ENCODE peak calls at places on chromosome 1, in eight cellular contexts. L, S, X, W, K, Q, M and N are unnamed samples. For H3K4me1, the result is how much of the 10 kb centered on the place peaks cover.

GRCh38 chr1:205317311-205317917 is 4.1 kb downstream of the NUAK2 start:
- DNase-seq in X (peak), M (peak), W (peak), L (peak), S (peak), Q (peak), K (peak), N (no peak)

GRCh38 chr1:226577401-226578180 is 29.0 kb downstream of the STUM start:
- DNase-seq in L (no peak), W (no peak), X (no peak), M (no peak), S (peak), K (no peak), Q (no peak), N (no peak)

GRCh38 chr1:163170975-163171676 is 31.6 kb downstream of the RGS5 start:
- DNase-seq in K (no peak), Q (no peak), W (no peak), M (no peak), L (no peak), S (no peak), X (no peak), N (no peak)

GRCh38 chr1:219526074-219526473 is 86.8 kb downstream of the ZC3H11B start:
- DNase-seq in W (no peak), S (no peak), Q (no peak), X (no peak), K (no peak), L (no peak), M (no peak), N (no peak)

GRCh38 chr1:194105381-194105780 is 919.0 kb upstream of the B3GALT2 start:
- DNase-seq in K (no peak), L (no peak), Q (no peak), X (no peak), S (no peak), M (no peak), W (no peak), N (no peak)

GRCh38 chr1:28450561-28450960 is 55.3 kb upstream of the RCC1 start:
- DNase-seq in L (no peak), M (no peak), X (no peak), Q (no peak), K (no peak), W (no peak), S (no peak), N (no peak)

GRCh38 chr1:81613803-81614202 is 186.9 kb upstream of the ADGRL2 start:
- DNase-seq in Q (no peak), X (no peak), W (no peak), S (no peak), M (no peak), K (no peak), L (no peak), N (no peak)

GRCh38 chr1:221887091-221887746 is 145.3 kb upstream of the DUSP10 start:
- DNase-seq in X (peak), L (peak), M (no peak), K (peak), W (peak), Q (peak), S (peak), N (no peak)

GRCh38 chr1:84327830-84328229 is 26.3 kb downstream of the SAMD13 start:
- DNase-seq in W (no peak), K (no peak), X (no peak), S (no peak), M (no peak), L (no peak), Q (no peak), N (no peak)

GRCh38 chr1:150981805-150982712 is at the start of gene ANXA9:
- DNase-seq in M (peak), S (no peak), W (no peak), Q (no peak), K (peak), X (peak), L (peak), N (no peak)

GRCh38 chr1:41655632-41656031 is 171.1 kb upstream of the EDN2 start:
- DNase-seq in K (no peak), M (no peak), S (no peak), W (no peak), Q (no peak), X (no peak), L (peak), N (no peak)

GRCh38 chr1:117093091-117093534 is 28.4 kb downstream of the TRIM45 start:
- DNase-seq in S (no peak), K (peak), X (peak), L (no peak), W (peak), Q (no peak), M (peak), N (no peak)

GRCh38 chr1:111720977-111721670 is 18.1 kb downstream of the INKA2 start:
- DNase-seq in K (no peak), X (no peak), S (no peak), M (no peak), W (no peak), Q (no peak), L (no peak), N (no peak)

GRCh38 chr1:44717196-44717595 is 13.8 kb downstream of the RNU5D-1 start:
- DNase-seq in M (no peak), W (no peak), X (no peak), S (no peak), Q (no peak), K (no peak), L (no peak), N (no peak)

GRCh38 chr1:55965981-55966461 is 613.3 kb downstream of the PLPP3 start:
- DNase-seq in M (no peak), K (no peak), W (no peak), S (no peak), Q (no peak), X (no peak), L (no peak), N (no peak)

GRCh38 chr1:216903389-216903754 is 180.1 kb upstream of the ESRRG start:
- DNase-seq in S (no peak), L (no peak), X (no peak), K (no peak), M (no peak), Q (no peak), W (no peak), N (no peak)

GRCh38 chr1:11333631-11334030 is 60.6 kb downstream of the UBIAD1 start:
- DNase-seq in L (no peak), X (no peak), M (no peak), K (no peak), Q (no peak), S (no peak), W (no peak), N (no peak)

GRCh38 chr1:165597883-165598675 is 33.0 kb upstream of the MGST3 start:
- DNase-seq in M (peak), X (peak), L (peak), Q (peak), S (peak), K (peak), W (peak), N (peak)

GRCh38 chr1:38991638-38992449 is 768 bp downstream of the AKIRIN1 start:
- DNase-seq in L (peak), K (peak), Q (peak), S (peak), X (peak), M (peak), W (peak), N (no peak)

GRCh38 chr1:169486281-169486904 is 649 bp upstream of the SLC19A2 start:
- DNase-seq in S (no peak), X (no peak), Q (no peak), M (no peak), L (no peak), K (peak), W (no peak), N (no peak)

GRCh38 chr1:234981758-234982157 is 146.9 kb downstream of the TOMM20 start:
- DNase-seq in S (no peak), W (no peak), X (no peak), Q (no peak), L (no peak), K (no peak), M (no peak), N (no peak)
- H3K4me1 ChIP-seq in S (half or more), W (under half), X (under half), Q (half or more), L (half or more), K (under half), M (under half), N (under half)

GRCh38 chr1:9718006-9718680 is 66.6 kb downstream of the PIK3CD start:
- DNase-seq in M (no peak), X (no peak), L (no peak), Q (no peak), S (no peak), W (no peak), K (no peak), N (no peak)

GRCh38 chr1:9719978-9720722 is 68.6 kb downstream of the PIK3CD start:
- DNase-seq in Q (no peak), L (no peak), M (no peak), S (no peak), K (no peak), X (no peak), W (no peak), N (no peak)

GRCh38 chr1:9716404-9717192 is 65.1 kb downstream of the PIK3CD start:
- DNase-seq in Q (no peak), M (no peak), X (no peak), K (no peak), W (no peak), L (no peak), S (no peak), N (no peak)

GRCh38 chr1:9715536-9716226 is 64.2 kb downstream of the PIK3CD start:
- DNase-seq in S (no peak), M (no peak), Q (no peak), W (no peak), X (no peak), K (no peak), L (no peak), N (peak)

DNA sequence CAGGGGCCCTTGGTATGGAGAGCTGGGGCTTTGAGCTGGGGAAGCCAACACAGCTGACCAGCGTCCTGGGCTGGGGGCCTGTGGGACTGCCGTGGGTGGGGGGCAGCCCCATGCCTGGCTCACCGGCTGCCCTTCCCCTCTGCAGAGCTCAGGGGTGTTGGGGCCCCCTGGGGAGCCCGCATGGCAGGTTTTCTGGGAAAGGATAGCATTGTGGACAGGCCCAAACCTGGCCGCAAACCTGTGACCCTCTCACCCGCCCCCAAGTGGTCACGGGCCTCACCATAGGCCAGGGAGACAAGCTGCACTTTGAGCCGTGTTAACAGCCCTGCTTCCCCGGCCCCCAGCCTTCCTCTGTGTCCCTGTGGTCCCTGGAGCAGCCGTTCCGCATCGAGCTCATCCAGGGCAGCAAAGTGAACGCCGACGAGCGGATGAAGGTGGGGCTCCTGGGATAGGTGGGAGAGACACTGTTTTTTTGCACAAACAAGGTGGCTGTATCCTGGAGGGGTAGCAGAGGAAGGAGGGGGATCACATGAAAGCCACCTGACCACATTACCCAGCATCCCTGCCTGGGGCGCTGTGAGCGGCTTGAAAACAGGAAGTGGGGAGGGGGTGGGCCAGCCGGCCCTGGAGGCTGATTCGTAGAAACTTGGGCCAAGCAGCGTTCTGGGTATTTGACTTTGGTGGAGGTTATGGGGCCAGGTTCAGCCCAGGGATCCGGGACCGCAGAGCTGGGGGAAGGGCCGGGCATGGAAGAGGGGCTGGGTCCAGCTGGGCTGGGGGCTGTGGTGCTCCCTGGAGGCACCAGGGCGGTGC is 65.9 kb downstream of the PIK3CD start:
- DNase-seq in Q (peak), M (peak), K (peak), X (peak), W (peak), S (peak), L (peak), N (peak)
- H3K4me1 ChIP-seq in Q (under half), M (under half), K (under half), X (under half), W (under half), S (under half), L (under half), N (half or more)

GRCh38 chr1:15847100-15847892 is at the start of gene SPEN:
- DNase-seq in W (peak), X (peak), M (peak), S (peak), L (peak), K (peak), Q (peak), N (peak)
- H3K4me1 ChIP-seq in W (under half), X (under half), M (under half), S (under half), L (under half), K (under half), Q (under half), N (under half)

GRCh38 chr1:204091787-204092312 is 18.9 kb downstream of the SOX13 start:
- DNase-seq in S (no peak), M (no peak), X (no peak), Q (no peak), K (no peak), L (no peak), W (no peak), N (no peak)
- H3K4me1 ChIP-seq in S (half or more), M (under half), X (under half), Q (half or more), K (half or more), L (half or more), W (under half), N (under half)

GRCh38 chr1:94617957-94618739 is 76.6 kb upstream of the F3 start:
- DNase-seq in X (peak), S (no peak), K (no peak), W (no peak), L (no peak), Q (no peak), M (no peak), N (no peak)
- H3K4me1 ChIP-seq in X (under half), S (under half), K (under half), W (under half), L (under half), Q (under half), M (under half), N (under half)

DNA sequence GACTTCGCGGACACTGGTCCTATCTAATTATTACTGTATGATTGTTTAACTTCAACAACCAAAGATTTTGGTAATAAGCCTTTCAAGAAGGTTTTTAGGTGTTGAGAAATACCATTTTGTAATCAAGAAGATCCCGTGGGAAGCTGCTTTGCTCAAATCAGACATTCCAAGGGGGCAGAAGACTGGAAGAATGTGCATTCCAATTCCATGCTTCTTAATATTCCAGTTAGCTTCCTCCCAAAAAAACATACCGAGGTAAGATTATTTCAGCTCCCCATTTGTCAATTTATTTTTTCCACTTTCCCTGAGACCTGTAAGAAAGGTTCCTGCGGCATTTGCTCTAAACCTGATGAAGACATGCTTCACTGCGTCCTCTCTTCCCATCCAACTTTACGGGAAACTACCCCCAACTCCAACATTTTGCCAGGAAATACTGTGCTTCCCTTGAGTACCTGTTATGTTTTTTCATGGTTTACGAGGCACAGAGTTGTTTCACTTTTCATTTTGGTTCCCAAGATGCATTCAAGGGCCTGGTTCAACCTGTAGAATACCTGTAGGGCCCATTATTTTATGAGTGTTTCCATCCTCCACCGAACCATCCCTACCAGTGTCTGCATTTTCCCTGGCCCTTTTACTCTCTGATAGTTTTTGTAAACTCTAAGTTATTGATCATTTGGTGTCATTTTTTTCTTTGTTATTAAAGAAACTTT is 4.0 kb downstream of the CNN3 start:
- DNase-seq in W (no peak), K (no peak), L (no peak), Q (no peak), X (no peak), S (no peak), M (no peak), N (no peak)
- H3K4me1 ChIP-seq in W (under half), K (under half), L (half or more), Q (under half), X (under half), S (under half), M (under half), N (under half)